ENCODE peak calls at places on chromosomes 12 and 14, in eight cellular contexts. G, E, P, M, J, K, D and Q are unnamed samples.
A peak's percentile ranks its signal among the peaks of the same experiment; 100 is the strongest.

GRCh38 chr14:33707751-33708150 is 243.1 kb downstream of the EGLN3 start:
- DNase-seq in P (no peak), E (no peak), M (no peak), J (no peak), G (no peak), D (no peak), K (no peak), Q (no peak)

GRCh38 chr12:2582631-2583616 is 211.8 kb upstream of the FKBP4 start:
- DNase-seq in K (peak; percentile 10), D (peak; percentile 83), J (peak; percentile 25), E (peak; percentile 36), G (peak; percentile 80), M (peak; percentile 83), P (peak; percentile 20), Q (peak; percentile 97)

GRCh38 chr12:89770391-89770790 is 61.8 kb upstream of the ATP2B1 start:
- DNase-seq in E (no peak), M (no peak), J (no peak), D (no peak), K (no peak), G (no peak), P (no peak), Q (no peak)

GRCh38 chr12:70005864-70006618 is 181.0 kb downstream of the MYRFL start:
- DNase-seq in P (no peak), M (no peak), G (no peak), K (no peak), D (no peak), J (no peak), E (no peak), Q (no peak)

GRCh38 chr12:12403264-12404248 is 46.7 kb downstream of the BORCS5 start:
- DNase-seq in K (no peak), D (no peak), E (no peak), P (peak; percentile 75), G (no peak), J (no peak), M (no peak), Q (no peak)

GRCh38 chr14:76776306-76777251 is 15.3 kb downstream of the VASH1 start:
- DNase-seq in E (no peak), P (no peak), G (no peak), J (no peak), K (no peak), M (no peak), D (peak; percentile 25), Q (no peak)

GRCh38 chr14:103142031-103142430 is 18.8 kb downstream of the TNFAIP2 start:
- DNase-seq in J (no peak), M (no peak), G (no peak), K (no peak), E (no peak), P (no peak), D (no peak), Q (no peak)

GRCh38 chr14:45083979-45084722 is at the start of gene PRPF39:
- DNase-seq in K (peak; percentile 77), E (peak; percentile 88), P (peak; percentile 95), D (peak; percentile 97), M (peak; percentile 96), G (peak; percentile 98), J (peak; percentile 91), Q (peak; percentile 99)

GRCh38 chr14:95494456-95494855 is 22.0 kb downstream of the SYNE3 start:
- DNase-seq in P (no peak), M (no peak), J (no peak), D (no peak), G (no peak), K (no peak), E (no peak), Q (no peak)

GRCh38 chr14:95495093-95495492 is 21.4 kb downstream of the SYNE3 start:
- DNase-seq in J (no peak), P (no peak), D (no peak), E (no peak), G (no peak), K (no peak), M (no peak), Q (no peak)

GRCh38 chr14:95496690-95497241 is 19.7 kb downstream of the SYNE3 start:
- DNase-seq in G (no peak), K (no peak), P (peak; percentile 28), M (no peak), D (no peak), E (peak; percentile 67), J (no peak), Q (peak; percentile 82)

GRCh38 chr14:95496111-95496681 is 20.3 kb downstream of the SYNE3 start:
- DNase-seq in J (no peak), D (no peak), E (no peak), M (no peak), K (no peak), P (peak; percentile 10), G (peak; percentile 42), Q (peak; percentile 80)

GRCh38 chr14:95495538-95496025 is 20.9 kb downstream of the SYNE3 start:
- DNase-seq in P (peak; percentile 68), G (no peak), K (no peak), D (no peak), J (no peak), E (no peak), M (no peak), Q (no peak)
- H3K27ac ChIP-seq in P (peak overlapping the region; percentile 57), G (no peak overlapping the region), K (no peak overlapping the region), D (no peak overlapping the region), J (no peak overlapping the region), E (no peak overlapping the region), M (no peak overlapping the region), Q (no peak overlapping the region)

DNA sequence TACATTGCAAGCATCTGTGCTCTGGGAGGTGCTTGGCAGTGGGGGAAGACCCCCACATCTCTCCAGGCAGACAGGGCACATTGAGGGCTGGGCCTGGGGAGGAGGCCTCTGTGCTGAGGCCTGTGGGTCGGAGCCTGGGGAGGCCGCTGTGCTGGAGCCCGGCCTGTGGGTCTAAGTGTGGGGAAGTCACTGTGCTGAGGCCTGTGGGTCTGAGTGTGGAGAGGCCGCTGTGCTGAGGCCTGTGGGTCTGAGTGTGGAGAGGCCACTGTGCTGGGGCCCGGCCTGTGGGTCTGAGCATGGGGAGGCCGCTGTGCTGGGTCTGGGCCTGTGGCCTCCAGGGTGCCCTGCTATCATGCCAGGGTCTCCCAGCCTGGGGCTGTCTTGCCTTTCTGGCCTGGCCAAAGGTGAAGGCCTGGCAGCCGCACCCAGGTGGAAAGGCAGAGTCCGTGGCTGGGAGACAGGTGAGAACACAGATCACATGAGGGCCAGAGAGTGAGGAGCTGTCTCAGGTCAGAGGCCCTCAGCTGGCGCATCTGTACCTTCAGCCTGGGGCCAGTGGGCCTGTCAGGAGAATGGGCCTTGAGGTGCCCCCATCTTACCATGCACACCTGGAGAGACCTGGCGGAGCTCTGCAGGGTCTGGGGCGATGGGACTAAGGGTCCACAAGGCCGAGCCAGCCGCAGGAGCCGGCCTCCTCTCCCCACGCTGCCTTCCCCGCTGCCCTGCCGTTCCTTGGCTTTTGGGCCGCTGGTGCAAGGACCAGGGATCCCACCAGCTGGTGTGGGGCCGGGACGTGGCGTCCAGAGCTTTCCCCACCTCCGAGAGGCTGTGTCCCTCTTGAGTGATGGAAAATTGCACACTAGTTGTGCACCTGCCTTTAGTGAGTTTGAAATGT is 18.6 kb upstream of the CRIP2 start:
- DNase-seq in J (no peak), G (no peak), P (no peak), K (no peak), E (no peak), D (no peak), M (no peak), Q (no peak)
- H4K20me1 ChIP-seq in J (peaks cover 3% of the 10 kb centered on the region), G (no peaks in the 10 kb centered on the region), P (no peaks in the 10 kb centered on the region), K (no peaks in the 10 kb centered on the region), E (no peaks in the 10 kb centered on the region), D (peaks cover 10% of the 10 kb centered on the region), M (peaks cover 14% of the 10 kb centered on the region), Q (peaks cover 2% of the 10 kb centered on the region)

GRCh38 chr14:22822619-22823551 is 6.8 kb upstream of the MRPL52 start:
- DNase-seq in D (peak; percentile 96), P (peak; percentile 91), E (peak; percentile 86), J (peak; percentile 63), M (peak; percentile 99), G (peak; percentile 94), K (peak; percentile 51), Q (peak; percentile 96)
- H3K4me1 ChIP-seq in D (peaks cover 6% of the 10 kb centered on the region), P (peaks cover 45% of the 10 kb centered on the region), E (peaks cover 28% of the 10 kb centered on the region), J (peaks cover 45% of the 10 kb centered on the region), M (peaks cover 50% of the 10 kb centered on the region), G (peaks cover 34% of the 10 kb centered on the region), K (peaks cover 7% of the 10 kb centered on the region), Q (peaks cover 35% of the 10 kb centered on the region)

GRCh38 chr12:30519535-30519934 is 176.1 kb downstream of the IPO8 start:
- DNase-seq in P (no peak), J (no peak), E (no peak), D (no peak), G (no peak), K (no peak), M (no peak), Q (no peak)
- H3K27ac ChIP-seq in P (no peak overlapping the region), J (no peak overlapping the region), E (no peak overlapping the region), D (no peak overlapping the region), G (no peak overlapping the region), K (no peak overlapping the region), M (no peak overlapping the region), Q (no peak overlapping the region)

DNA sequence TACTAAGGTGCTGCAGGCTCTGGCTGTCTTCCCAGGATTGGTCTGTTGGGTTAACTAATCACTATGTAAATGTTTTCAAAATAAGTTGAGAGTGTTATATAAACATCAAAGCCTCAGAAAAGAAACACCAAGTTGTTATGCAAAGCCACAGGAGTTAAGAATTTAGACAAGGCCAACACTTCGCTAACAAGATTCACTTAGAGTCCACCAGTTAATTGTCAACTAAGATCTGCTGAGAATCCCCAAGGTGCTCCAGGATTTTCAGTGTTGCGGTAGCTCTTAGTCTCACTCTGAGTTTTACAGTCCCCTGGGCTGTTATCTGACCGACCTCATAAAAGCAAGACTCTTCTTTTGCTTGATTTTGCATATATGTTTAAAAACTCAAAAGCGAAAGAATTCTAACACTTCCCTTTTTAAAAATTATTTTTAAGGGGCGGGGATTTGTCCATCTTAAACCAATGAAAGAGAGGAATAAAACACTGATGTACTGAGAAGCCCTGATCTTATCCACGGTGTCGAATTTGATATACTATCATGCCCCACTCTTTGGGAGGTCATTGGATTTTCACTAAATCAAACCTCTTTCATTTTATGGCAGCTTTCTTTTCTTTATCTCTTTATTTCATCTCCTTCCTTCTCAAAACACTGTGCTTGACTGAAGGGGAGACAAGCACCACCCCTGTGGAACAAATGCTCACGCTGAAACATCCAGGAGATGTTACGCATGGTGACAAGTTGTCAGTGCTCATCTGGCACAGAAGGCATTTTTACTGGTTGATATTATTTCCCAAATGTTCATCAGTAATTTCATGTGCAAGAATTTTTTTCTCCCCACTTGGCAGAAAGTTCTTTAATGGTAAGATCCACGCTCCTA is 7.0 kb downstream of the NIN start:
- DNase-seq in G (no peak), P (no peak), D (no peak), M (peak; percentile 23), E (no peak), J (no peak), K (no peak), Q (no peak)
- H4K20me1 ChIP-seq in G (peaks cover 12% of the 10 kb centered on the region), P (peaks cover 9% of the 10 kb centered on the region), D (peaks cover 87% of the 10 kb centered on the region), M (peaks cover 49% of the 10 kb centered on the region), E (peaks cover 73% of the 10 kb centered on the region), J (no peaks in the 10 kb centered on the region), K (no peaks in the 10 kb centered on the region), Q (peaks cover 61% of the 10 kb centered on the region)

DNA sequence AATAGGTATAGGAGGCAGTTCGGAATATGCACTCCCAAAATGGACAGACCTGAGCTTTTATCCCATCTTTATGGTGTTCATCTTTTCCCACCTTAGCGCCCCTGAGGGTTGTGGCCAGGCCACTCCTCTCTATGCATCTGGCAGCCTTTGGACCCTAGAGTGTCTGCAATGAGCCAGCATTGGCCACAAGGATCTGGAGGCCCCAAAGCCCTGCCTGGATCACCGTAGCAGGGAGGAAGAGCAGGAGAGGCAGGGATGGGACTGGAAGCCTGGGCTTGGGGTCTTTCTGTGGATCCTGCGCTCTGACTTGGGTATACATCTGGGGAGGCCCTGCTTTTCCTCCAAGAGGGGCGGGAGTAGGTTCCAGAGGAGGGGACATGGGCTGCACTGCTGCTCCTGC is 52.5 kb downstream of the PLEKHG3 start:
- DNase-seq in G (no peak), J (no peak), P (no peak), D (no peak), E (no peak), M (no peak), K (no peak), Q (no peak)
- H3K4me1 ChIP-seq in G (peaks cover 25% of the 10 kb centered on the region), J (peaks cover 63% of the 10 kb centered on the region), P (peaks cover 2% of the 10 kb centered on the region), D (peaks cover 13% of the 10 kb centered on the region), E (peaks cover 32% of the 10 kb centered on the region), M (peaks cover 18% of the 10 kb centered on the region), K (peaks cover 31% of the 10 kb centered on the region), Q (peaks cover 25% of the 10 kb centered on the region)